ENCODE peak calls at places on chromosomes 1 and 21, in five cellular contexts. P is hepatocyte, S is HepG2, V is IMR-90, W is PC-9. E is an unnamed sample. For H4K20me1, the result is how much of the 10 kb centered on the place peaks cover.

GRCh38 chr21:41856572-41856971 is 22.6 kb downstream of the PRDM15 start:
- DNase-seq in P (no peak), S (no peak), V (no peak), W (no peak), E (no peak)

GRCh38 chr1:90836345-90836679 is 119.2 kb upstream of the BARHL2 start:
- DNase-seq in P (no peak), S (no peak), V (no peak), W (no peak), E (no peak)

GRCh38 chr1:92951141-92951582 is 10.1 kb downstream of the DIPK1A start:
- DNase-seq in P (peak), S (peak), V (peak), W (peak), E (peak)

GRCh38 chr1:53725238-53725689 is 13.7 kb downstream of the GLIS1 start:
- DNase-seq in P (peak), S (peak), V (peak), W (no peak), E (no peak)

GRCh38 chr1:214637722-214638473 is 34.9 kb downstream of the CENPF start:
- DNase-seq in P (peak), S (peak), V (peak), W (peak), E (peak)

GRCh38 chr1:163824006-163824405 is 502.3 kb downstream of the NUF2 start:
- DNase-seq in P (no peak), S (no peak), V (peak), W (no peak), E (no peak)

GRCh38 chr1:61085191-61086086 is 3.1 kb downstream of the NFIA start:
- DNase-seq in P (no peak), S (no peak), V (no peak), W (no peak), E (no peak)

GRCh38 chr1:79599257-79599656 is 592.7 kb upstream of the ADGRL4 start:
- DNase-seq in P (no peak), S (no peak), V (no peak), W (no peak), E (no peak)

GRCh38 chr1:22804969-22805671 is 94.5 kb downstream of the EPHB2 start:
- DNase-seq in P (no peak), S (no peak), V (no peak), W (no peak), E (no peak)

GRCh38 chr1:204896787-204897469 is 26.3 kb downstream of the NFASC start:
- DNase-seq in P (no peak), S (no peak), V (no peak), W (no peak), E (no peak)

GRCh38 chr1:91608876-91609275 is 108.2 kb downstream of the CDC7 start:
- DNase-seq in P (peak), S (no peak), V (peak), W (no peak), E (no peak)

GRCh38 chr1:174116042-174116441 is 43.3 kb upstream of the RABGAP1L start:
- DNase-seq in P (no peak), S (peak), V (peak), W (no peak), E (no peak)

GRCh38 chr1:9425859-9426258 is 113.4 kb upstream of the SLC25A33 start:
- DNase-seq in P (no peak), S (no peak), V (no peak), W (no peak), E (peak)

DNA sequence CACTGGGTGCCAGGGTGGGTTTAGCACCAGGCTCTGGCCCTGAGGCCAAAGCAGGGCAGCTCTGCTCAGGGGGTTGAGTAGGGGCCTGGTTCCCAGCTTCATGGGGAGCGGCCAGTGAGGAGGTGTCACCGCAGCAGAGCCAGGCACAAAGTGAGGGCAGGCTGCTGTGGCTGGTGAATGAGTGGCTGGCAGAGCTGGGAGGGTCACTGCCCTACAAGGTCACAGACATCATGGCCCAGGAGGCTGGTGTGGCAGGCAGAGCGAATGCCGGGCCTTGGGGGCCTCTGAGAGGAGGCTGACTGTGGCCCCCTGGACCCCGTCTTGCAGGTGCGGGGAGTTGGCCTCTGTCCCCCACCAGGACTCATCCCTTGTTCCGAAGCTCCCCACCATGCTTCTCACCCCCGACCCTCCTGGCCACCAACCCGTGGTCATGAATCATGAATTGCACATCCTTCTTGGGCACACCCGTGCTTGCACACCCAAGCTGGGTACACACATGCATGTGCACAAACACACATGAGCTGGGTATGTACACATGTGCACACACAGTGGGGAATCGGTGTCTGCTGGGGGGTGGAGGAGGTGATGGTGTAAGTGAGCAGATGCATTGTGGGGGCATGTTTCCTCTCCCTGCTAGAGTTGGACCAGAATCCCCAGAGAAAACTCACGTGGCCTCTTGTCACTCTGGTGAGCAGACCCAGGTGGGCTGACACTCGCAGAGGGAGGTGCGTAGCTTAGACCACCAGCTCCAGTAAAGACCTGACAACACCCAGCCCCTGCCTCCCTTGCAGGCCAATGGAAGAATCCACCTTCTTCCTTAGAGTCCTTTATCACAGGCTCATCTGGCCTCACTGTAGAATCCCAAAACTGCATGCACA is 4.8 kb upstream of the GNB1 start:
- DNase-seq in P (no peak), S (no peak), V (no peak), W (no peak), E (peak)
- H2AFZ ChIP-seq in P (no peak), S (no peak), V (peak), W (no peak), E (peak)

GRCh38 chr1:27301582-27302199 is 20.3 kb upstream of the TMEM222 start:
- DNase-seq in P (no peak), S (no peak), V (no peak), W (no peak), E (no peak)

GRCh38 chr1:27298632-27299384 is 23.2 kb upstream of the TMEM222 start:
- DNase-seq in P (no peak), S (no peak), V (no peak), W (no peak), E (no peak)

GRCh38 chr1:27299385-27300252 is 22.3 kb upstream of the TMEM222 start:
- DNase-seq in P (peak), S (peak), V (peak), W (peak), E (no peak)

GRCh38 chr1:27301052-27301422 is 20.9 kb upstream of the TMEM222 start:
- DNase-seq in P (no peak), S (no peak), V (no peak), W (no peak), E (no peak)

DNA sequence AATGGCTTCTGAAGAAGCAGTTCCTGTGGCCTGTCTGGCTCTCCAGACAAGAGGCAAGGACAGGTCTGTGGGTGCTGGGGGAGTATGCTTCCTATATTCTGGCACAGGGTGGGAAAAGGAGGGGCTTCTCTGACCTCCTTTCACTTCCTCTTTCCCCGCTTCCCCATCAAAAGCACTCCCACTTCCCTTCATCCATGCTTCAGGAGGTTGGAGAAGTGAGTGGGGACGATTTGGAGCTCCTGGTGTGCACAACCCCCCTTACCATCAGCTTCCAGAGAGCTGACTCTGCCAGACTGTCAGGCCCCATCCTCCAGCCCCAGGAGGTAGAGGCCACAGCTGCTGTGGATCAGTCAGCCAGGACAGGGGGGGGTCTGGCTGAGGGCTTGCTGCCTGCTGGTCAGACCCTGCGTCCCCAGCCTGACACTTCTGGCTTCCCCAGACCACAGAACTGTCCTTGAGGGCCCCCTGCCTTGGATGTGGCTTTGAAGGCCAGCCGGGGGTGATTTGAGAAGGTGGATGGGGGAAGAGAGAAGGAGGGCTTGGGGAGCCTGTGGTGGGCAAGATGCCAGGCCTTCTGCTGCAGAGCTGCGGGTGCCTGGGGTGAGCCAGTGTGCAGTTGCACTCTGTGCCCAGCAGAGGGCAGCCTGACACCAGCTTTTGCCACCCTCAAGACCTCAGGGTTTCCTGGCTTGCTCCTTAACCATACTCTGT is 21.5 kb upstream of the TMEM222 start:
- DNase-seq in P (peak), S (peak), V (peak), W (peak), E (peak)
- H3K27ac ChIP-seq in P (peak), S (no peak), V (peak), W (no peak), E (no peak)

DNA sequence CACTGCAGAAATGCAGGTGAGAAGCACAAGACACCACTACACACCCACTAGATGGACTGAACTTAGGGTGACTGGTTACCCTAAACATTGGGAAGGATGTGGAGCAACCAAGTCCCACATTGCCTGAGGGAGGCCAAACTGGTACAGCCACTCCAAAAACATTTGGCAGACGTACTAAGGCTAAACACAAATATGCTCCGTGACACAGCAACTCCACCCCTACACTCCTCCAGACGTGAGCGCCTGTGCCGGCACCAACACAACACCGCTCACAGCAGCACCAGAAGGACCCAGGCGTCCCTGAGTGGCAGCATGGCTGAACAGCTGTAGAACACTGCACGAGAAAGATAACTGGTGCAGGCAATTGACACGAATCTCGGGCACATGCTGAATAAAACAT is 14.7 kb downstream of the PTTG1IP start:
- DNase-seq in P (no peak), S (no peak), V (no peak), W (no peak), E (no peak)
- H4K20me1 ChIP-seq in P (half or more), S (half or more), V (half or more), W (half or more), E (under half)

DNA sequence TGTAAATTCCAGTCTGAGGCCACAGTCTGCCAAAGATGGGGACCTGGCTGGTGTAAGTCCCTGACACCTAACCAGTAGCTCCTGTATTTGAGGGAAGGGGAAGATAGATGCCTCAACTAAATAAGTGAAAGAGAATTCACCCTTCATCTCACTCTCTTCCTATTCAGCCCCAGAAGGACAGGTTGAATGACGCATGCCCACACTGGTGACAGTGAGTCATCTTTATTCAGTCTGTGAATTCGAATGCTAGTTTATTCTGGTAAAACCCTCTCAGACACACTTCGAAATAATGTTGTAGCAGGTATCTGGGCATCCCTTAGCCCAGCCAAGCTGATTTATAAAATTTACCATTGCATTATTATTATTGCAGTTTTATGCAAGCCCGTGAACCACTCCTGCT is 617.0 kb upstream of the PRMT6 start:
- DNase-seq in P (no peak), S (no peak), V (no peak), W (no peak), E (no peak)
- H2AFZ ChIP-seq in P (no peak), S (no peak), V (no peak), W (peak), E (no peak)

GRCh38 chr1:176206961-176207902 is at the start of gene COP1:
- DNase-seq in P (peak), S (peak), V (peak), W (peak), E (peak)

GRCh38 chr1:176203735-176204134 is 3.4 kb downstream of the COP1 start:
- DNase-seq in P (no peak), S (no peak), V (no peak), W (no peak), E (no peak)

GRCh38 chr1:176206006-176206960 is 803 bp downstream of the COP1 start:
- DNase-seq in P (peak), S (peak), V (peak), W (peak), E (peak)

GRCh38 chr1:176208034-176208433 is 948 bp upstream of the COP1 start:
- DNase-seq in P (no peak), S (no peak), V (no peak), W (no peak), E (no peak)

GRCh38 chr1:176205322-176205914 is 1.7 kb downstream of the COP1 start:
- DNase-seq in P (no peak), S (no peak), V (peak), W (no peak), E (peak)
- H3K27ac ChIP-seq in P (peak), S (peak), V (no peak), W (peak), E (peak)

GRCh38 chr21:44086636-44087425 is 20.4 kb upstream of the PWP2 start:
- DNase-seq in P (no peak), S (no peak), V (no peak), W (no peak), E (no peak)
- H4K20me1 ChIP-seq in P (under half), S (under half), V (under half), W (under half), E (under half)

DNA sequence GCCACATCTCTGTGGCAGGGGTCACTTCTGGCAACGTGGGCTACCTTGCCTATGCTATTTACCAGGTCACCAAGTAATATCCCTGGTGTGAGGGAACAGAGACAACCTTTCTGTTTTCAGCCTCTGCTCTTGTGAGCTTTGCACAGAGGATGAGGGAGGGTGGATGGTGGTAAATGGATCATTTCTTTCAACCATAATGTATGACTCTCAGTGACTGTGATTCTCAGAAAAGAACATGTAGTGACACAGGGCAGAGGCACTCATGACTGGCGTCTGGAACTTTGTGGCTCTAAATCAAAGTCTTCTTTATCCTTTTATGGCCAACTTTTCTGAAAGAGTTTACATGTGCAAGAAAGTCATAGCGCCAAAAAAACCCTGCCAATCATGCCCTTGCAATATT is 153.5 kb upstream of the USP24 start:
- DNase-seq in P (no peak), S (no peak), V (no peak), W (no peak), E (no peak)
- H2AFZ ChIP-seq in P (no peak), S (no peak), V (no peak), W (no peak), E (no peak)

GRCh38 chr1:156748670-156749428 is 2.6 kb downstream of the HDGF start:
- DNase-seq in P (peak), S (peak), V (peak), W (peak), E (no peak)
- H3K27ac ChIP-seq in P (peak), S (peak), V (peak), W (peak), E (peak)

DNA sequence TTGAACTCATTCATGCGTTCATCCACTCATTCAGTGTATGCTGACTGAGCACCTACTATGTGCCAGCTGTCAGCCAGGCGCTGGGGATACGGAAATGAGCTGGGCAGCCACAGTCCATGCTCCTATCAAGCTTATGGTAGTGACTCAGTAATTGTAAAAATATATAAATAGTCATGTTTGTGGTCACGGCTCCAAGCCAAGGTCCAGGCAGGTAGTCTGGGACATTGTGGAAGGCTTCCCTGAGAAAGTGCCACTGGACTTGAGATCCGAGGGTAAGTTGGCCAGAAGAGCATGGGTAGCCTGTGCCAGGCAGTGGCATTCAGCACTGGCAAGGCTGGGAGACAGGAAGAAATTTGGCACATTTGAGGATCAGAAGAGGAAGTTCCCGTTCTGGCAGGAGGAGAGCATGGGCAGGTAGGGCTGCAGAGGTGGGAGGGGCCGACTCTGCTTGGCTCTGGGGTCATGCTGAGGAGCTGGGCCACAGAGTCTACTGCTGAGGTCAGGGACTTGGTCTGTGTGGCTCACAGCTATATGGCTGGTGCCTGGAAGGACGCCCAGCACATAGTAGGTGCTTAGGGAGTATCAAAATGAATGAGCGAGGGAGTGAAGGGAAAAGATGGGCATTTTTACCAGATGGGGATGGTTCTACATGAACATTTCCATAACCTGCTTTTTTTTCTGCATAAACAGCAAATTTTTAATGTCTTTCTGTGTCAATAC is 6.9 kb downstream of the PTPRF start:
- DNase-seq in P (no peak), S (no peak), V (peak), W (peak), E (no peak)
- H4K20me1 ChIP-seq in P (under half), S (under half), V (half or more), W (under half), E (under half)

GRCh38 chr1:8121261-8122159 is 95.4 kb upstream of the ERRFI1 start:
- DNase-seq in P (peak), S (peak), V (peak), W (peak), E (no peak)

GRCh38 chr1:8122160-8122476 is 96.0 kb upstream of the ERRFI1 start:
- DNase-seq in P (peak), S (no peak), V (peak), W (no peak), E (no peak)

GRCh38 chr1:8118031-8118451 is 91.9 kb upstream of the ERRFI1 start:
- DNase-seq in P (no peak), S (no peak), V (no peak), W (no peak), E (no peak)

GRCh38 chr1:8122477-8123407 is 96.6 kb upstream of the ERRFI1 start:
- DNase-seq in P (peak), S (no peak), V (peak), W (no peak), E (no peak)

DNA sequence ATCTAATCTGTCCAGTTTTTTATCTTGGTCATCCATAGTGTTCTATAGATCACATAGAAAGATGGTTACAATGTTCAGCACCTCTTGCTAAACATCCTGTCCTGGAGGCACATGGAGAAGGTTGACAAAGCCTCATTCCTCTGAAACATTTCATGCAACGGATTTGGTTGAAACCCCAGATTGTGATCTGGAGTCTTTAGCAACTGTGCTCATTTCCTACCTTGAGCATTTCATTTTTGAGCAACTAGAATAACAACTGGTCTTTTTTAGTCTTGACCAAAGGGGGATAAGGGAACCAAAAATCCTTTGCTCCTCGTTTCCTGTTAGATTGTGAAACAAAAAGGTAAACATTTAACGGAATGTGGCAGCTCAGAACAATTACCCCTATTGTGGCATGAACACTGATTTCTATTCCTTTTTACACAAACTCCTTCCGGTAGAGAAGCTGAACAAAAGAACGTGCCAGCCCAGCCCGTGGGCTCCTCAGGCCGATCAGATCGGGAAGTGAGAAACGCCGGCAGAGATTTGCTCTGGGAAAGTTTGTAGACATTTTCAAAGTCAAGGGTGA is 94.7 kb upstream of the ERRFI1 start:
- DNase-seq in P (no peak), S (peak), V (peak), W (peak), E (no peak)
- H2AFZ ChIP-seq in P (peak), S (no peak), V (peak), W (no peak), E (no peak)

E was measured in OCI-LY7.